ENCODE peak calls at places on chromosomes 7 and 10, in four cellular contexts. B is H54, D is HTR-8/SVneo, Y is GM23248. J is an unnamed sample.

GRCh38 chr7:65379318-65379717 is 5.7 kb downstream of the ZNF92 start:
- DNase-seq in B (no peak), D (no peak), Y (no peak), J (no peak)

GRCh38 chr10:118595598-118596425 is at the start of gene PRLHR:
- DNase-seq in Y (peak), B (peak), D (peak), J (peak)

GRCh38 chr10:11898033-11898371 is 74.8 kb downstream of the PROSER2 start:
- DNase-seq in D (no peak), Y (no peak), B (no peak), J (no peak)

GRCh38 chr10:114140036-114140435 is 34.0 kb downstream of the CCDC186 start:
- DNase-seq in D (no peak), B (no peak), Y (no peak), J (no peak)

GRCh38 chr10:29119374-29119773 is 169.5 kb upstream of the LYZL1 start:
- DNase-seq in Y (peak), B (peak), D (peak), J (no peak)

GRCh38 chr7:87574630-87575029 is 26.1 kb downstream of the ABCB1 start:
- DNase-seq in D (no peak), B (no peak), Y (peak), J (peak)

GRCh38 chr10:132880148-132880981 is 62.0 kb downstream of the CFAP46 start:
- DNase-seq in B (no peak), Y (no peak), D (no peak), J (no peak)

GRCh38 chr7:133344275-133344674 is 91.4 kb downstream of the EXOC4 start:
- DNase-seq in D (no peak), B (no peak), Y (peak), J (no peak)

GRCh38 chr10:29501692-29502091 is 133.1 kb downstream of the SVIL start:
- DNase-seq in Y (peak), D (peak), B (peak), J (no peak)

GRCh38 chr7:1418505-1419309 is 40.6 kb downstream of the MICALL2 start:
- DNase-seq in D (no peak), Y (peak), B (peak), J (peak)

GRCh38 chr10:43942096-43942885 is 293.6 kb upstream of the ZNF32 start:
- DNase-seq in B (no peak), D (no peak), Y (peak), J (no peak)

GRCh38 chr10:98611432-98611831 is 164.7 kb upstream of the HPS1 start:
- DNase-seq in B (no peak), Y (peak), D (no peak), J (no peak)

GRCh38 chr7:4764402-4765007 is 10.9 kb upstream of the AP5Z1 start:
- DNase-seq in B (no peak), D (no peak), Y (no peak), J (no peak)

GRCh38 chr7:115747174-115747573 is 283.4 kb downstream of the TFEC start:
- DNase-seq in B (no peak), Y (no peak), D (no peak), J (no peak)

GRCh38 chr10:97062484-97062883 is 123.3 kb downstream of the SLIT1 start:
- DNase-seq in D (no peak), B (no peak), Y (no peak), J (no peak)

GRCh38 chr7:92448185-92448747 is 984 bp downstream of the GATAD1 start:
- DNase-seq in Y (peak), D (peak), B (peak), J (peak)

GRCh38 chr7:1460757-1461639 is 1.7 kb upstream of the MICALL2 start:
- DNase-seq in D (no peak), Y (peak), B (peak), J (no peak)

GRCh38 chr10:61992683-61993629 is 91.5 kb downstream of the ARID5B start:
- DNase-seq in B (no peak), D (peak), Y (peak), J (peak)